ENCODE peak calls at places on chromosomes 3 and 15, in seven cellular contexts. H is SK-N-SH, L is HepG2, C is K562, B is GM12891, Z is GM12878, I is H1. D is an unnamed sample.

GRCh38 chr3:16067837-16068471 is 106.5 kb upstream of the GALNT15 start:
- DNase-seq in H (peak; percentile 60), L (no peak), C (no peak), B (no peak), Z (no peak), I (no peak), D (no peak)

GRCh38 chr3:23648965-23649328 is 156.8 kb upstream of the UBE2E1 start:
- DNase-seq in H (no peak), L (no peak), C (no peak), B (no peak), Z (no peak), I (no peak), D (no peak)

GRCh38 chr3:132288357-132288756 is 28.9 kb upstream of the ACP3 start:
- DNase-seq in H (no peak), L (no peak), C (no peak), B (no peak), Z (no peak), I (no peak), D (no peak)

GRCh38 chr3:121998030-121998580 is 23.9 kb downstream of the ILDR1 start:
- DNase-seq in H (no peak), L (no peak), C (no peak), B (no peak), Z (no peak), I (no peak), D (no peak)

GRCh38 chr15:34837246-34838016 is 42.1 kb upstream of the ACTC1 start:
- DNase-seq in H (no peak), L (no peak), C (no peak), B (no peak), Z (no peak), I (no peak), D (no peak)

GRCh38 chr3:143977326-143978262 is 6.0 kb downstream of the DIPK2A start:
- DNase-seq in H (no peak), L (no peak), C (no peak), B (no peak), Z (no peak), I (no peak), D (no peak)

GRCh38 chr3:54133196-54133595 is 10.8 kb downstream of the CACNA2D3 start:
- DNase-seq in H (no peak), L (no peak), C (no peak), B (no peak), Z (no peak), I (no peak), D (no peak)

GRCh38 chr3:9226326-9226725 is 23.1 kb downstream of the SRGAP3 start:
- DNase-seq in H (no peak), L (no peak), C (no peak), B (no peak), Z (no peak), I (no peak), D (no peak)

GRCh38 chr15:38748710-38749109 is 184.1 kb upstream of the RASGRP1 start:
- DNase-seq in H (no peak), L (no peak), C (no peak), B (no peak), Z (no peak), I (no peak), D (no peak)

GRCh38 chr3:27675287-27675686 is 46.8 kb downstream of the EOMES start:
- DNase-seq in H (no peak), L (no peak), C (no peak), B (no peak), Z (no peak), I (no peak), D (no peak)

GRCh38 chr3:27678234-27678633 is 43.9 kb downstream of the EOMES start:
- DNase-seq in H (no peak), L (no peak), C (no peak), B (no peak), Z (no peak), I (no peak), D (no peak)

GRCh38 chr3:27680517-27681246 is 41.4 kb downstream of the EOMES start:
- DNase-seq in H (no peak), L (peak; percentile 78), C (no peak), B (no peak), Z (no peak), I (peak; percentile 58), D (no peak)

GRCh38 chr3:27679691-27680090 is 42.4 kb downstream of the EOMES start:
- DNase-seq in H (no peak), L (no peak), C (no peak), B (no peak), Z (no peak), I (no peak), D (no peak)

DNA sequence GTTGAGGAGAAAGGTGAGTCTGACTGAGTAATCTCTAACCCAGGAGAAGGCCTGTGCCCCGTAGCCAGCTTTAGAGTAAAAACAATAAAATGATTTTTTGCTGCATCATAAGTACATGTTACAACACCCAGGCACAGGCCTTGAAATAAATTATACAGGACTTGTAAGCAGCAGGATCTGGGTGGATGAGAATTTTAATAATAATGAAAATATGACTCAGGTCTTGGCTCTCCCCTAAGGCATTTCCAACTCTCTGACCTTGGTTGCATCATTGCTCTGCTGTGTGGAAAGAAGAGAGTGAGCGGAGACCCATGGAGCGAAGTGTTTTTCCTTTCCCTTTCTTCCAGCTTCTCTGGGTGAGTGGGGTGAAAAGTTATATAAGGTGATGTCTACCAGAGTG is 44.6 kb downstream of the EOMES start:
- DNase-seq in H (no peak), L (no peak), C (no peak), B (no peak), Z (no peak), I (no peak), D (no peak)
- TF ChIP-seq TAF1 in H (no peak), L (no peak), C (no peak), B (no peak), Z (no peak), I (no peak), D (no peak)

GRCh38 chr15:90402230-90402629 is 14.2 kb downstream of the IQGAP1 start:
- DNase-seq in H (no peak), L (peak; percentile 29), C (no peak), B (no peak), Z (no peak), I (no peak), D (no peak)
- TF ChIP-seq POLR2AphosphoS5 in H (peak; percentile 56), L (no peak), C (no peak), B (no peak), Z (no peak), I (no peak), D (no peak)

GRCh38 chr15:75517233-75517632 is 61.9 kb downstream of the PTPN9 start:
- DNase-seq in H (no peak), L (no peak), C (no peak), B (no peak), Z (no peak), I (no peak), D (no peak)

GRCh38 chr15:75523011-75523410 is 56.1 kb downstream of the PTPN9 start:
- DNase-seq in H (no peak), L (no peak), C (no peak), B (no peak), Z (no peak), I (no peak), D (no peak)
- TF ChIP-seq TAF1 in H (no peak), L (no peak), C (no peak), B (no peak), Z (no peak), I (no peak), D (no peak)

DNA sequence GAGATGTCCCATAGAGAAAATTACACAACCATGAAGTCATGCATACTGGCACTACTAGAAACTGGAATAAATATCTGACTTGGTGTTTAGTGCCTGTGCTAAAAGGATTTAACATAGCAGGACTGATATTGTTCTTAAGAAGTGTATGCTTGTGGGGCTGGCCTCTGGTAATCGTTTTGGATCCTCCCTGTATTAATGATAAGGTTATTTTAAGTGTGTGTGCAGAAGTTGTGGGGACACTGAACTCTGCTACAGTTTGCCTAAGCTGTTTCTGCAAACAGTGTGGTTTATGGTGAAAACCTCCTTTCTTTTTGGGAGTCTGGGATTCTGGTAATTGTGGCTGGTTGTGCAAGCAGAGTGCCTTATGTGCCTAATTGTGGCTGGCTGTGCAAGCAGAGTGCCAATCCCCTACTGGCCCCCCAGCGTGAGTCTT is 120.8 kb downstream of the CLASP2 start:
- DNase-seq in H (no peak), L (peak; percentile 21), C (no peak), B (no peak), Z (no peak), I (no peak), D (no peak)
- TF ChIP-seq POLR2AphosphoS5 in H (no peak), L (no peak), C (no peak), B (no peak), Z (no peak), I (no peak), D (no peak)

DNA sequence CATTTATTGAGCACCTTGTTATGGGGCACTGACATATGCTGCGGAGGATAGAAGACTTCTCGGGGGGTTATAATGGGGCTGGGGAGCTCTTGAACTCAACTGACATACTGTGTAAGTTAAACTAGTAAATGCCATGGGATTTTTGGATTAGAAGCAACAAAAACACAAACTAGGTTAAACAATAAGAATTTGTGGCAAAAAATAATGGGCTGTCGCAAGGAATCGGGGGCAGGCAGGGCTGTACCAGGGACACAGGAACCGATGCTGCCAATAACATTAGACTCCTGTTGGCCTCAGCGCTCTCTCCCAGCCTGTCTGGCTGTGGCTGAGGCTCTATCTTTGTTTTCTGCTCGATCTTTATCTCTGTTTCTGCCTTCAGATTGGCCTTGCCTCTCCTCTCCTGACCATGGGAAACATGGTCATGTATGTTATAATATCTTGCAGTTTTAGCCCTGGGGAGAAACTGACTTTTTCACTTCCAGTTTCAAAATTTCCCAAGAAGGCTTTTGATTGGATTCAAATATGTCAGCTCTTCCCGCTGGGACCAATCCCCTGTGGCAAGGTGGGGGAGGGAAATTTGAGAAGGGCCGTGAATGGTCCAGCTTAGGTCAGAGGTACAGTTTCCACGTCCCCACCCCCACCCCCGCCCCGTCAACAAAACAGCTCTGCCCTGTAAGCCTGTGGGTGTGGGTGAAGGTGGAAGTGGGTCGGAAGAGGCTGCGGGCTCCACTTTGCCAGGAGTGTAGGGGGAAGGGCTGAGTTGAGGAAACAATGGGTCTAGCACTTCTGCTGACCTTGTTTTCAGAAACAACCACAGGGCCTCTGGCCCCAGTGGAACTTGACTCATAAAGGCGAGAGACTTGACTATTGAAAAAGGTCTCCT is 161.0 kb upstream of the TBL1XR1 start:
- DNase-seq in H (peak; percentile 54), L (peak; percentile 97), C (peak; percentile 57), B (peak; percentile 35), Z (peak; percentile 83), I (peak; percentile 56), D (peak; percentile 37)
- TF ChIP-seq TAF1 in H (no peak), L (peak; percentile 60), C (peak; percentile 32), B (no peak), Z (peak; percentile 5), I (no peak), D (no peak)

D was measured in GM12892.